ENCODE peak calls at places on chromosomes 7 and 10, in seven cellular contexts. B is Peyer's patch, Q is WERI-Rb-1, N is esophagus squamous epithelium, D is hepatocyte, Z is testis, W is neural progenitor cell. M is an unnamed sample.

GRCh38 chr10:89148061-89148460 is 59.1 kb downstream of the CH25H start:
- DNase-seq in D (no peak), W (no peak), Q (no peak), Z (no peak), B (no peak), N (no peak), M (no peak)

GRCh38 chr10:78491812-78492211 is 458.1 kb downstream of the RPS24 start:
- DNase-seq in N (no peak), W (no peak), Z (no peak), B (no peak), D (no peak), Q (no peak), M (peak; percentile 85)

GRCh38 chr10:131645756-131646155 is 255.1 kb upstream of the PPP2R2D start:
- DNase-seq in Z (no peak), W (no peak), N (no peak), Q (no peak), B (no peak), D (no peak), M (no peak)

GRCh38 chr7:1752771-1753562 is 82.9 kb downstream of the ELFN1 start:
- DNase-seq in N (no peak), Q (no peak), B (no peak), D (no peak), Z (no peak), W (no peak), M (peak; percentile 82)

GRCh38 chr10:98957801-98958200 is 277.9 kb downstream of the HPSE2 start:
- DNase-seq in D (no peak), B (no peak), Z (no peak), W (no peak), N (no peak), Q (no peak), M (no peak)

GRCh38 chr10:104080762-104081161 is 4.9 kb downstream of the COL17A1 start:
- DNase-seq in B (no peak), N (no peak), W (peak; percentile 83), D (peak; percentile 50), Q (peak; percentile 44), Z (peak; percentile 46), M (peak; percentile 49)

GRCh38 chr10:97703398-97704067 is 10.0 kb upstream of the MARVELD1 start:
- DNase-seq in W (no peak), B (no peak), D (no peak), Z (no peak), N (no peak), Q (no peak), M (no peak)

GRCh38 chr10:33160151-33160550 is 174.3 kb downstream of the NRP1 start:
- DNase-seq in W (no peak), N (no peak), Z (no peak), B (no peak), D (no peak), Q (no peak), M (no peak)

GRCh38 chr10:122149607-122150505 is 121.2 kb upstream of the BTBD16 start:
- DNase-seq in W (no peak), B (no peak), N (no peak), Q (peak; percentile 84), D (no peak), Z (no peak), M (no peak)

GRCh38 chr10:86960003-86960862 is 1.8 kb downstream of the SNCG start:
- DNase-seq in B (peak; percentile 62), W (peak; percentile 66), Z (peak; percentile 68), Q (peak; percentile 77), N (no peak), D (peak; percentile 84), M (peak; percentile 91)

GRCh38 chr10:87863102-87863943 is at the start of the genes KLLN and PTEN:
- DNase-seq in W (peak; percentile 96), Q (peak; percentile 93), B (peak; percentile 94), N (peak; percentile 76), Z (peak; percentile 94), D (peak; percentile 95), M (peak; percentile 97)

GRCh38 chr10:26437637-26438461 is at the start of gene APBB1IP:
- DNase-seq in W (peak; percentile 24), Q (no peak), Z (peak; percentile 49), D (peak; percentile 36), N (peak; percentile 39), B (peak; percentile 63), M (peak; percentile 96)

GRCh38 chr10:26436848-26437247 is 1.3 kb upstream of the APBB1IP start:
- DNase-seq in B (no peak), Q (no peak), W (no peak), D (no peak), N (no peak), Z (no peak), M (no peak)

GRCh38 chr10:26440091-26440445 is 1.9 kb downstream of the APBB1IP start:
- DNase-seq in N (no peak), Z (no peak), W (no peak), B (no peak), D (no peak), Q (no peak), M (no peak)

GRCh38 chr10:26439436-26440090 is 1.4 kb downstream of the APBB1IP start:
- DNase-seq in W (no peak), Q (no peak), N (no peak), B (no peak), Z (no peak), D (no peak), M (no peak)

DNA sequence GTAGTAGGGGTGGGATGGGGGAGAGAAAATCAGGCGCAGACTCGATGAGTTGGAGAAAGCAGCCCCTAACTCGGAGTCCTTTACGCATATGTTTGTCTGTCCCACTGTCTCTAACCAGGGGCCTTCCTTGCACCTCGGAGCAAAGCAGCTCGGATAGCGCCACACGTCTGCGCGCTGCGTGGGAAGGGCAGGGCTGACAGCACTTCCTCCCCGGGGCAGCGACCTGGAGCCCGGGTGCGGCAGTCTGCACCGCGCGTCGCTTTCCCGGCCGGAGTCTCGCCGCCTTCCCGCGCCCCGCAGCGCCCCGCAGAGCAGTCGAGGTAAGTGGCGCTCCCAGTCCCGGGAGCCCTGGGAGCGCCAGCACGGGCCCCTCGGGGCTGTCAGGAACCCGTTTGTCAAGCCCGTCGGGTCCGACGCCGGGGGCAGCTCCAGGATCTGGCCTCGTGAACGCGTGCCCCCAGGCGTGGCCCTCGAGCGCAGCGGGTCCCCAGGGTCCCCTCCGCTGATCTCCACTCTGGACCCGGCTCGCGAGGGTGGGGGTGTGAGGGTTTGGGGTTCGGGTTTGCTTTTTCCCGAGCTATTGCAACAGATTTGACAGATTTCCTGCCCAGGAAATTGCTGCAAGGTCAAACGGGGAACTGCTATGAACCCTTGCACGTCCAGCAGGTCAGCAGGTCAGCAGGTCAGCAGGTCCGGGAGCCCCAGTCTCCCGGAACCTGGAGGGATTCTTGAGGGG is 561 bp downstream of the APBB1IP start:
- DNase-seq in Q (no peak), W (peak; percentile 35), N (no peak), D (peak; percentile 9), B (peak; percentile 51), Z (no peak), M (peak; percentile 65)
- H3K4me3 ChIP-seq in Q (no peak overlapping the region), W (peak overlapping the region; percentile 38), N (peak overlapping the region; percentile 42), D (no peak overlapping the region), B (peak overlapping the region; percentile 70), Z (peak overlapping the region; percentile 52), M (peak overlapping the region; percentile 71)

DNA sequence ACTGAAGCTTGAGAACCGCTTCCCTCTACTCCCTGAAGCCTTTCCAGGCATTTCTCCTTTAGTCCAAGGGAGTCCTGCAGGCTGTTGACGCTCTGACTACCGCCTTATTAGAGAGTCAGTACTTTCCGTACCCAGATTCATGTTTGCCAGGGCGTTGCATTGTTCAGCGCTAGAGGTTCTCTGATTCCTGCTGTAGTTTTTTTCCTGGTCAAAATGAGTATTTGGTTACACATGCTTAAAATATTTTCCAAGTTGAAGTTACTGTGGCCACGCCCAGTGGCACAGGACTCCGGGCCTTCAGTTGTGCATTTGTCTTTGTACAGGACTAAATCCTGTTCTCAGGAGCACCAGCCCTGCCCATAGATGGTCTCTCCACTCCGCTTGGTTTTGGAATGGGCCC is 7.9 kb downstream of the MTURN start:
- DNase-seq in W (no peak), Q (no peak), Z (no peak), N (no peak), D (peak; percentile 44), B (no peak), M (no peak)
- H3K4me3 ChIP-seq in W (no peak overlapping the region), Q (no peak overlapping the region), Z (no peak overlapping the region), N (peak overlapping the region; percentile 6), D (no peak overlapping the region), B (no peak overlapping the region), M (no peak overlapping the region)

DNA sequence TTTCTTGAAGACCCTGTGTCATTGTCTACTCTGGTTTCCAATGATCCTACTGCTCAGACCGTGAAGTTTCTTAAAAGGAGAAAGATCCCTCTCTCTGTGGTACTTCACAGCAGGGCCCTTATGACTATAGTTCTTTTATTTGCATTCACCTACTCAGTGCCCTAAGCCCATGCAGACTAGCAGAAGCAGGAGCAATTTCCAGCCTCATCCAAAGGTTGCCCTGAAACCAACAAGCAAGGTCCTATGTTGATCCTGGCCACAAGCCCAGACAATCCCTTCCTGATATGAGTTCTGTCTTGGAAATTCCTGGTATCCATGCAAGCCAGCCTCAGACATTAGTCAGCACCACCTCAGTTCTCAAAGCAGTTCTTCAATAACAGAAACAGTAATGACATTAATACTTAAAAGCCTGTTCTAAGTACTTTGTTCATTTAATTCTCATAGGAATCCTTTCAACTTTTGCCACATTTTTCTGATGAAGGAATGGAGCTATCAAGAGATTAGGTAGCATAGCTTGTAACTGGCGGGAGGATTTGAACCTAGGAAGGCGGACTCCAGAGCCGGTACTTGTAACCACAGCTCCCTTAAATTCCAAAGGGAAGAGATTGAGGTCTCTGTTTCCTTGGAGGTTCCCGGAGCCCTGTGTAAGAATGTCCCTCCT is 58.1 kb upstream of the ST8SIA6 start:
- DNase-seq in Z (peak; percentile 46), B (no peak), D (peak; percentile 58), Q (no peak), W (no peak), N (no peak), M (no peak)
- H3K4me3 ChIP-seq in Z (no peak overlapping the region), B (no peak overlapping the region), D (no peak overlapping the region), Q (no peak overlapping the region), W (no peak overlapping the region), N (no peak overlapping the region), M (no peak overlapping the region)

DNA sequence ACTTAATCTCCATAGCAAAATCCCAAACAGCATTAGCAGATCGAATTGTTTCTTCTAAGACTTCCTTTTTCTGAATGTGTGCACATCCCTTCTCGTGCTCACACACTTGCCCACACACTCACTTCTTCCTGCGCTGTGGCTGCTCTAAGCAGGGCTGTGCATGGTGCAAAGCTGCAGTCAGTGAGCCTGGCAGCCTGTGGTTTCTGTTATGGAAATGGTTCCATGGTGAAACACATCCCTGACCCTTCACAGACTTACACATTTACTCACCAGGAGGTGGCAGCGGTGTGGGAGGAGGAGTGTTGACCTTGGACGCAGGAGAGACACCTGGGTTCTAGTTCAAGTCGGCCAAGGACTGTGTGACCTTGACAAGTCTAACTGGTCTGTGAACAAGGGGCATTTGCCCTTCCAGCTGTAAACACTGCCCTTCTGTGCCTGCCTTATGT is 24.9 kb downstream of the MTURN start:
- DNase-seq in N (no peak), Q (peak; percentile 38), W (no peak), B (no peak), D (peak; percentile 30), Z (peak; percentile 28), M (peak; percentile 98)
- H3K4me3 ChIP-seq in N (no peak overlapping the region), Q (no peak overlapping the region), W (no peak overlapping the region), B (no peak overlapping the region), D (no peak overlapping the region), Z (no peak overlapping the region), M (peak overlapping the region; percentile 35)